ENCODE peak calls at places on chromosomes 4 and X, in seven cellular contexts. A is HCT116, V is HepG2, D is H1, G is K562, Y is GM12878, U is SK-N-SH. X is an unnamed sample.

GRCh38 chrX:12693754-12694153 is 97.5 kb upstream of the PRPS2 start:
- DNase-seq in Y (no peak), G (no peak), U (no peak), V (no peak), D (no peak), A (no peak), X (no peak)

GRCh38 chr4:3756343-3757059 is 9.7 kb upstream of the ADRA2C start:
- DNase-seq in U (peak), Y (no peak), A (peak), G (peak), D (no peak), V (no peak), X (peak)

GRCh38 chrX:74774988-74775387 is 150.3 kb downstream of the NEXMIF start:
- DNase-seq in U (no peak), D (no peak), Y (no peak), G (no peak), A (no peak), V (no peak), X (no peak)

GRCh38 chr4:121728066-121728465 is 31.3 kb upstream of the ANXA5 start:
- DNase-seq in G (no peak), D (no peak), Y (no peak), V (peak), U (no peak), A (no peak), X (no peak)

GRCh38 chr4:68693325-68694075 is 23.0 kb upstream of the UGT2B15 start:
- DNase-seq in U (no peak), V (no peak), A (no peak), G (peak), Y (no peak), D (no peak), X (no peak)

GRCh38 chrX:51956441-51956840 is 63.0 kb downstream of the MAGED1 start:
- DNase-seq in Y (no peak), V (no peak), D (no peak), G (no peak), U (no peak), A (no peak), X (no peak)

GRCh38 chr4:173386751-173387150 is 12.2 kb downstream of the SCRG1 start:
- DNase-seq in A (no peak), D (no peak), U (no peak), V (no peak), Y (no peak), G (no peak), X (no peak)

GRCh38 chr4:6120361-6120760 is 80.0 kb downstream of the JAKMIP1 start:
- DNase-seq in A (no peak), U (no peak), V (no peak), G (no peak), Y (no peak), D (no peak), X (no peak)

GRCh38 chr4:168309781-168310180 is 8.8 kb downstream of the DDX60 start:
- DNase-seq in Y (no peak), V (no peak), U (peak), D (no peak), G (no peak), A (no peak), X (no peak)

GRCh38 chr4:164357957-164358356 is 396.0 kb upstream of the SMIM31 start:
- DNase-seq in A (no peak), V (no peak), G (no peak), U (no peak), D (no peak), Y (no peak), X (no peak)

GRCh38 chrX:64976673-64977040 is 407 bp upstream of the ZC4H2 start:
- DNase-seq in U (no peak), V (no peak), A (no peak), G (no peak), Y (no peak), D (no peak), X (no peak)

GRCh38 chrX:155242300-155242699 is 22.0 kb downstream of the RAB39B start:
- DNase-seq in G (no peak), V (no peak), A (no peak), D (no peak), Y (no peak), U (no peak), X (no peak)

GRCh38 chrX:149504226-149504914 is 736 bp downstream of the IDS start:
- DNase-seq in A (no peak), U (peak), G (peak), Y (no peak), D (no peak), V (no peak), X (no peak)

GRCh38 chrX:19958530-19959486 is 32.1 kb downstream of the BCLAF3 start:
- DNase-seq in V (peak), Y (no peak), A (no peak), G (peak), D (no peak), U (no peak), X (no peak)

GRCh38 chr4:179941911-179942310 is 2301.3 kb upstream of the TENM3 start:
- DNase-seq in Y (no peak), U (no peak), V (no peak), D (no peak), A (no peak), G (no peak), X (no peak)

GRCh38 chrX:106917830-106918500 is 2.2 kb upstream of the CLDN2 start:
- DNase-seq in G (no peak), Y (no peak), D (no peak), V (no peak), A (peak), U (no peak), X (no peak)

GRCh38 chr4:187019896-187020295 is 296.2 kb upstream of the FAT1 start:
- DNase-seq in V (no peak), A (no peak), U (no peak), G (no peak), Y (no peak), D (peak), X (no peak)

GRCh38 chrX:2748815-2749188 is 3.0 kb upstream of the XG start:
- DNase-seq in G (no peak), D (no peak), Y (no peak), V (no peak), A (no peak), U (no peak), X (no peak)

GRCh38 chr4:151195801-151196200 is 81.2 kb upstream of the PRSS48 start:
- DNase-seq in V (no peak), A (no peak), D (no peak), G (no peak), Y (no peak), U (no peak), X (no peak)

GRCh38 chr4:80197132-80197573 is at the start of gene PRDM8:
- DNase-seq in D (no peak), G (no peak), U (peak), Y (no peak), A (no peak), V (no peak), X (no peak)

GRCh38 chr4:123953556-123953955 is 557.0 kb downstream of the SPRY1 start:
- DNase-seq in G (no peak), U (no peak), D (no peak), Y (no peak), V (no peak), A (no peak), X (no peak)

GRCh38 chrX:69024287-69024686 is 141.0 kb downstream of the PJA1 start:
- DNase-seq in U (no peak), A (no peak), Y (no peak), D (no peak), G (no peak), V (no peak), X (no peak)

GRCh38 chr4:99809326-99809725 is 7.3 kb upstream of the DAPP1 start:
- DNase-seq in V (no peak), A (no peak), D (no peak), G (no peak), Y (no peak), U (no peak), X (no peak)

GRCh38 chr4:77284036-77284435 is 127.0 kb downstream of the CCNG2 start:
- DNase-seq in U (no peak), V (no peak), D (no peak), A (no peak), G (no peak), Y (no peak), X (no peak)

GRCh38 chrX:112735147-112735546 is 55.4 kb upstream of the LHFPL1 start:
- DNase-seq in G (no peak), V (no peak), Y (no peak), D (no peak), A (no peak), U (no peak), X (no peak)

GRCh38 chr4:118772149-118773081 is 63.5 kb downstream of the SEC24D start:
- DNase-seq in V (peak), U (no peak), D (no peak), Y (no peak), G (peak), A (peak), X (peak)

GRCh38 chrX:81875800-81876199 is 673.9 kb downstream of the SH3BGRL start:
- DNase-seq in D (no peak), G (no peak), V (no peak), Y (no peak), A (no peak), U (no peak), X (no peak)

GRCh38 chrX:71099736-71100135 is 4.1 kb downstream of the FOXO4 start:
- DNase-seq in Y (no peak), D (peak), A (no peak), G (no peak), U (no peak), V (no peak), X (no peak)
- TF ChIP-seq JUND in Y (no peak), D (no peak), A (no peak), G (no peak), U (no peak), V (no peak), X (no peak)

GRCh38 chr4:41009411-41009810 is 204.9 kb downstream of the APBB2 start:
- DNase-seq in V (no peak), U (no peak), G (no peak), A (no peak), Y (no peak), D (no peak), X (no peak)
- TF ChIP-seq JUND in V (no peak), U (no peak), G (no peak), A (peak), Y (no peak), D (no peak), X (no peak)

GRCh38 chr4:104571341-104571740 is 76.6 kb upstream of the CXXC4 start:
- DNase-seq in V (no peak), D (peak), U (no peak), A (no peak), Y (no peak), G (no peak), X (no peak)
- TF ChIP-seq JUND in V (no peak), D (no peak), U (no peak), A (no peak), Y (no peak), G (no peak), X (no peak)

DNA sequence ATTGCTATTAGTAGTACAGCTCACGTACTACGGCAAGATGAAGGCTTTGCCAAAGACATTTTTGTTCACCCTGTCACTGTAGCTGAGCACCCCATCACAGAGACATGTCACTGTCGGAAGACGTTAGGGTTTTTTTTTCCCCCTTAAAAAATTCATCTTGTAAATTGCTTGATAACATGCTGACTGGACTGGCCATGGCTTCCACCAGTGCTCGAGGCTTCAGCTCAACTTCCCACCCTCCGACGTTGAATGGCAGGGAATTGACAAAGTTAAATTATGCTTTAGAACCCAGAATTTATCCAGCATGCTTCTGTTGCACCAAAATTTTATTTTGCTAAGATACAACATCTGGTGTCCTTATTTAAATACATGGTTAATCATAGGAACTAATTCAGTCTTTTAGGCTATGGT is 707 bp upstream of the OTUD4 start:
- DNase-seq in D (no peak), A (no peak), U (no peak), Y (no peak), G (no peak), V (no peak), X (no peak)
- TF ChIP-seq JUND in D (no peak), A (no peak), U (no peak), Y (no peak), G (no peak), V (no peak), X (no peak)

DNA sequence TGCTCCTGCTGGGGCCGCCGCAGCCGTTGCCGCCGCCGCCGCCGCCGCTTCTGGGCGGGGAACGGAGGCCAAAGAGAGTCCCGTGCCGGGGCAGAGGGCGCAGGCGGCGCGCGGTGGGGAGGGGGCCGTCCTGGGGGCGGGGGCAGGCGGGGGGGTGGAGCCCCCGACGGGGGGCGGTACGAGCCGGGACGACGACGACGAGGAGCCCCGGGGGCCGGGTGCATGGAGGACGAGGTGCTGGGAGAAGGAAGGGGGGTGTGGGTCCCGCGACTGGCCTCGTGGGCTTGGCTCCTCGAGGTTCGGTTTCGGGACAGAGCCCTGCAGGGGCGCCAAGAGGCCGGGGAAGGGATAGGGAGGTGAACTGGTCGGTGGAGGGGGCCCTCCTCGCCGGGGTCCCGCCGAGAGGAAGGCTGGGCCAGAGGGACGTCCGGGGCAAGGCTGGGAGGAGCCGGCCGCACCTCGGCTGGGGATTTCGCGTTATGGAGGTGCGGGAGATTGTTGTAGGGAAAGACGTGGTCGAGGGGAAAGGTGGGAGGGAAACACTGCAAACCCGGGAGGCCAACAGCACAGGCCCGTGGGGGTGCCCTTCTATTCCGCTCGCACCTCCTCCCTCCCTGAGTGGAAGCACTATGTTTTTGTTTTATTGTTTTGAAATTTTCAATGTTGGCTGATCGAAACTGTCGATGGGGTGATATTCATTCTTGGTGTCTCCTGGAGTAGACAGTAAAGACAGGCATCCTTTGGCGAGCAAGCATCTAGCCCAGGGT is 1.9 kb downstream of the BCORL1 start:
- DNase-seq in V (no peak), Y (no peak), U (peak), G (peak), A (no peak), D (no peak), X (no peak)
- TF ChIP-seq JUND in V (no peak), Y (no peak), U (no peak), G (no peak), A (no peak), D (no peak), X (no peak)

GRCh38 chr4:185128272-185129119 is 14.6 kb upstream of the SLC25A4 start:
- DNase-seq in D (no peak), U (peak), V (no peak), Y (no peak), G (no peak), A (no peak), X (no peak)
- TF ChIP-seq JUND in D (no peak), U (no peak), V (no peak), Y (no peak), G (no peak), A (no peak), X (no peak)

GRCh38 chrX:15848576-15848975 is 6.0 kb downstream of the AP1S2 start:
- DNase-seq in D (no peak), U (no peak), A (no peak), V (no peak), Y (no peak), G (no peak), X (no peak)
- TF ChIP-seq JUND in D (no peak), U (no peak), A (no peak), V (no peak), Y (no peak), G (no peak), X (no peak)

DNA sequence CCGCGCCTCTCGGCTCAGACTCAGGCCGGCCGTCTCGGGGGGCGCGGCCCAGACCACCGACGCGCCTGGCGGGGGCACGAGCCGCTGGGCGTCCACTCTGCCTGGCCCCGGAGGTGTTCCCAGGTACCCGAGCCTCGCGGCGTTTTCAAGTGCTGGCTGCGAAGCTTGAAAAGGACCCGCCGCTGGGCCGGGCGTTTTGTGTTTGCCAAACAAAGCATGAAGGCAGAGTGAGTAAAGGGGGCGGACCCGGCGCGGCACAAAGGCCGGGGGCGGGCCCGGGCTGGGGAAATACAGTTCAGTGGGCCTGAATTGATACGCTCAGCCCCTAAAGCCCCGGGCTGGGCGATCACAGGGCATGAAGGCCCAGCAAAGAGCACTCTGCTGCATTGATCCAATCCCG is 65.4 kb downstream of the SOX3 start:
- DNase-seq in U (peak), G (no peak), Y (no peak), A (no peak), V (peak), D (peak), X (no peak)
- TF ChIP-seq JUND in U (no peak), G (no peak), Y (no peak), A (no peak), V (no peak), D (no peak), X (no peak)

GRCh38 chrX:480861-481417 is 94.2 kb upstream of the PPP2R3B start:
- DNase-seq in D (no peak), Y (no peak), U (no peak), V (no peak), A (no peak), G (no peak), X (no peak)

GRCh38 chrX:475926-476723 is 89.4 kb upstream of the PPP2R3B start:
- DNase-seq in G (peak), A (no peak), V (no peak), U (no peak), Y (no peak), D (no peak), X (no peak)

GRCh38 chrX:476724-477075 is 90.0 kb upstream of the PPP2R3B start:
- DNase-seq in D (no peak), A (no peak), G (no peak), V (no peak), Y (no peak), U (no peak), X (no peak)

GRCh38 chrX:479273-479981 is 92.7 kb upstream of the PPP2R3B start:
- DNase-seq in V (no peak), U (no peak), D (no peak), A (no peak), G (no peak), Y (no peak), X (no peak)

DNA sequence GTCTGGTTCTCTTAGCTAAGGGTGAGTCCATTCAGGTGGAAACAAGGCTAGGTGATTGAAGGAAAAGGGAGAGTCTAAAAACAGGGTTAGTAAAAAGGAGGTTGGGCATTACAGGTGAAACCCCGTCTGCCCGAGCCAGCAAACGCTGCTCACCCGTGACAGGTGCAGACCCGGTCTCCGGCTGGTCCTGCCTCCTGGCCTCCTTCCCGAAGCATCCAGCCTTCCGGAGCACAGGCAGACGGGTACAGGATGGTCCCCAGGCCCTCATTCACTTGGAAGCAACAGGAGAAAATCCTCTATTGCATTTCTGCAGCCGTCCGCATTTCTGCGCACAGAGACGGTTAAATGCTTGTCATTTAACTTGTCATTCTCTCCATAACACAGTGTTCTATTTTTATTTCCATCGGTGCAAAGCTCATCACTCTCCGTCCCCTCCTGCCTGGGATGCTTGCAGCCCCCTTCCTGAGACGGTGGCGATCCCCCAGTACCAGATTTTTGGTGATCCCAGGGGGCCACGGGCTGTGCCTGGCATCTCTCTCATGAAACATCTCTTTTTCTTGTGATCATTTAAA is 90.8 kb upstream of the PPP2R3B start:
- DNase-seq in G (no peak), V (no peak), A (no peak), U (no peak), D (no peak), Y (no peak), X (no peak)
- TF ChIP-seq JUND in G (no peak), V (no peak), A (no peak), U (no peak), D (no peak), Y (no peak), X (no peak)

GRCh38 chrX:24890677-24891076 is 125.1 kb downstream of the ARX start:
- DNase-seq in G (no peak), V (peak), A (no peak), U (no peak), D (no peak), Y (no peak), X (no peak)
- TF ChIP-seq JUND in G (no peak), V (no peak), A (no peak), U (no peak), D (no peak), Y (no peak), X (no peak)

X was measured in T47D.